ENCODE peak calls at places on chromosomes 5 and 9, in ten cellular contexts. T, A, L, N, S, Q, B, R, G and C are unnamed samples.

GRCh38 chr9:120878188-120879130 is 1.5 kb upstream of the PHF19 start:
- DNase-seq in T (no peak), A (no peak), L (no peak), N (no peak), S (no peak), Q (no peak), B (no peak), R (no peak), G (no peak), C (no peak)

GRCh38 chr5:36733183-36733582 is 126.8 kb downstream of the SLC1A3 start:
- DNase-seq in T (no peak), A (no peak), L (no peak), N (no peak), S (no peak), Q (no peak), B (no peak), R (no peak), G (no peak), C (no peak)

GRCh38 chr9:78857371-78858225 is 560.7 kb downstream of the PSAT1 start:
- DNase-seq in T (no peak), A (no peak), L (no peak), N (no peak), S (no peak), Q (no peak), B (peak), R (no peak), G (no peak), C (no peak)

GRCh38 chr5:169970911-169971436 is 9.3 kb downstream of the INSYN2B start:
- DNase-seq in T (peak), A (no peak), L (peak), N (no peak), S (no peak), Q (no peak), B (no peak), R (peak), G (no peak), C (peak)

GRCh38 chr5:126383755-126384154 is 39.5 kb upstream of the GRAMD2B start:
- DNase-seq in T (no peak), A (no peak), L (no peak), N (no peak), S (no peak), Q (no peak), B (no peak), R (no peak), G (no peak), C (no peak)

GRCh38 chr5:74432240-74432639 is 208.3 kb downstream of the ENC1 start:
- DNase-seq in T (no peak), A (no peak), L (no peak), N (no peak), S (no peak), Q (no peak), B (peak), R (no peak), G (no peak), C (no peak)

GRCh38 chr9:79471577-79472543 is 99.9 kb upstream of the TLE4 start:
- DNase-seq in T (peak), A (peak), L (peak), N (peak), S (no peak), Q (no peak), B (peak), R (peak), G (peak), C (peak)

GRCh38 chr5:124628251-124628650 is 118.2 kb downstream of the ZNF608 start:
- DNase-seq in T (no peak), A (no peak), L (no peak), N (no peak), S (no peak), Q (no peak), B (no peak), R (no peak), G (no peak), C (no peak)

GRCh38 chr9:107386396-107386795 is 103.2 kb downstream of the KLF4 start:
- DNase-seq in T (no peak), A (no peak), L (peak), N (no peak), S (no peak), Q (no peak), B (no peak), R (no peak), G (no peak), C (peak)

GRCh38 chr9:37542895-37543294 is 33.3 kb downstream of the FBXO10 start:
- DNase-seq in T (no peak), A (no peak), L (no peak), N (no peak), S (no peak), Q (no peak), B (no peak), R (no peak), G (no peak), C (no peak)

GRCh38 chr9:19373527-19373926 is 6.5 kb downstream of the RPS6 start:
- DNase-seq in T (no peak), A (no peak), L (no peak), N (no peak), S (no peak), Q (no peak), B (no peak), R (no peak), G (no peak), C (no peak)

GRCh38 chr9:114690308-114690707 is 8.3 kb upstream of the TEX48 start:
- DNase-seq in T (no peak), A (no peak), L (no peak), N (no peak), S (no peak), Q (no peak), B (no peak), R (no peak), G (no peak), C (no peak)

GRCh38 chr5:128764910-128765309 is 200.4 kb upstream of the SLC27A6 start:
- DNase-seq in T (no peak), A (no peak), L (peak), N (no peak), S (no peak), Q (no peak), B (no peak), R (no peak), G (no peak), C (no peak)

GRCh38 chr9:109012876-109013677 is at the start of gene CTNNAL1:
- DNase-seq in T (peak), A (peak), L (peak), N (peak), S (peak), Q (peak), B (peak), R (peak), G (peak), C (peak)